ENCODE peak calls at places on chromosome 14, in four cellular contexts. One of them, this sample, is unnamed.

GRCh38 chr14:33880330-33880729 is 70.5 kb downstream of the EGLN3 start:
- DNase-seq in Caco-2: no peak
- DNase-seq in lung: no peak
- DNase-seq in fibroblast of pulmonary artery: no peak
- DNase-seq in this sample: no peak

GRCh38 chr14:92589213-92589852 is 75.8 kb downstream of the RIN3 start:
- DNase-seq in Caco-2: no peak
- DNase-seq in lung: no peak
- DNase-seq in fibroblast of pulmonary artery: peak
- DNase-seq in this sample: no peak

GRCh38 chr14:44846232-44846824 is 115.4 kb downstream of the KLHL28 start:
- DNase-seq in Caco-2: no peak
- DNase-seq in lung: no peak
- DNase-seq in fibroblast of pulmonary artery: peak
- DNase-seq in this sample: no peak

GRCh38 chr14:45135181-45135580 is 549 bp upstream of the FANCM start:
- DNase-seq in Caco-2: no peak
- DNase-seq in lung: no peak
- DNase-seq in fibroblast of pulmonary artery: peak
- DNase-seq in this sample: no peak

GRCh38 chr14:105908481-105908911 is 382.1 kb downstream of the TMEM121 start:
- DNase-seq in Caco-2: no peak
- DNase-seq in lung: no peak
- DNase-seq in fibroblast of pulmonary artery: no peak
- DNase-seq in this sample: peak

GRCh38 chr14:69090187-69090789 is 62.6 kb downstream of the DCAF5 start:
- DNase-seq in Caco-2: peak
- DNase-seq in lung: no peak
- DNase-seq in fibroblast of pulmonary artery: peak
- DNase-seq in this sample: peak

GRCh38 chr14:90726656-90727055 is 89.6 kb downstream of the TTC7B start:
- DNase-seq in Caco-2: peak
- DNase-seq in lung: peak
- DNase-seq in fibroblast of pulmonary artery: peak
- DNase-seq in this sample: no peak

GRCh38 chr14:54322241-54322640 is 74.6 kb upstream of the CDKN3 start:
- DNase-seq in Caco-2: no peak
- DNase-seq in lung: no peak
- DNase-seq in fibroblast of pulmonary artery: no peak
- DNase-seq in this sample: no peak

GRCh38 chr14:74414380-74414779 is 11.6 kb downstream of the SYNDIG1L start:
- DNase-seq in Caco-2: no peak
- DNase-seq in lung: no peak
- DNase-seq in fibroblast of pulmonary artery: no peak
- DNase-seq in this sample: no peak

GRCh38 chr14:50677527-50678063 is 9.5 kb upstream of the SAV1 start:
- DNase-seq in Caco-2: no peak
- DNase-seq in lung: no peak
- DNase-seq in fibroblast of pulmonary artery: peak
- DNase-seq in this sample: no peak

GRCh38 chr14:95157987-95158712 is 821 bp upstream of the DICER1 start:
- DNase-seq in Caco-2: no peak
- DNase-seq in lung: no peak
- DNase-seq in fibroblast of pulmonary artery: no peak
- DNase-seq in this sample: no peak
- TF ChIP-seq CTCF in Caco-2: no peak
- TF ChIP-seq CTCF in lung: no peak
- TF ChIP-seq CTCF in fibroblast of pulmonary artery: no peak
- TF ChIP-seq CTCF in this sample: no peak

GRCh38 chr14:23366163-23366921 is 1.4 kb upstream of the EFS start:
- DNase-seq in Caco-2: no peak
- DNase-seq in lung: peak
- DNase-seq in fibroblast of pulmonary artery: peak
- DNase-seq in this sample: peak
- TF ChIP-seq CTCF in Caco-2: no peak
- TF ChIP-seq CTCF in lung: no peak
- TF ChIP-seq CTCF in fibroblast of pulmonary artery: no peak
- TF ChIP-seq CTCF in this sample: no peak

DNA sequence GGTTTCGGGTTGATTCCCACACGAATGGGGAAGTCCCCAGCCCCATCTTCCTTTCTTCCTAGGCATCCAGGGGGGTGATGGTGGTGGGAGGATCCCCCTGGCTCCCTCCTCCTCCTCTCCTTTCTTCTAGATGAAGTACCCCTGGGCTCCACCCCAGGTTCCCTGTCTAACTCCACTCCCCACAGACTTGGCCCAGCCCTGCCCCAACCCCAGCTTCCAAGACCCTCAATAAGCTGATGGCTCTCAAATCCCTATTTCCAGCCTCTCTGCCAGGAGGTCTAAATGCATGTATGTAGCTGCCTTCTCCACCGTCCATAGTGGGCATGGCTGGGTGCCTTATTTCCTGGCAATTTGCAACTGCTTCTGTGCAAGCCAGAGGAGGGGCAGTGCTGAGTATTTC is 383.7 kb downstream of the BCL11B start:
- DNase-seq in Caco-2: no peak
- DNase-seq in lung: no peak
- DNase-seq in fibroblast of pulmonary artery: no peak
- DNase-seq in this sample: no peak
- TF ChIP-seq CTCF in Caco-2: no peak
- TF ChIP-seq CTCF in lung: no peak
- TF ChIP-seq CTCF in fibroblast of pulmonary artery: no peak
- TF ChIP-seq CTCF in this sample: no peak

DNA sequence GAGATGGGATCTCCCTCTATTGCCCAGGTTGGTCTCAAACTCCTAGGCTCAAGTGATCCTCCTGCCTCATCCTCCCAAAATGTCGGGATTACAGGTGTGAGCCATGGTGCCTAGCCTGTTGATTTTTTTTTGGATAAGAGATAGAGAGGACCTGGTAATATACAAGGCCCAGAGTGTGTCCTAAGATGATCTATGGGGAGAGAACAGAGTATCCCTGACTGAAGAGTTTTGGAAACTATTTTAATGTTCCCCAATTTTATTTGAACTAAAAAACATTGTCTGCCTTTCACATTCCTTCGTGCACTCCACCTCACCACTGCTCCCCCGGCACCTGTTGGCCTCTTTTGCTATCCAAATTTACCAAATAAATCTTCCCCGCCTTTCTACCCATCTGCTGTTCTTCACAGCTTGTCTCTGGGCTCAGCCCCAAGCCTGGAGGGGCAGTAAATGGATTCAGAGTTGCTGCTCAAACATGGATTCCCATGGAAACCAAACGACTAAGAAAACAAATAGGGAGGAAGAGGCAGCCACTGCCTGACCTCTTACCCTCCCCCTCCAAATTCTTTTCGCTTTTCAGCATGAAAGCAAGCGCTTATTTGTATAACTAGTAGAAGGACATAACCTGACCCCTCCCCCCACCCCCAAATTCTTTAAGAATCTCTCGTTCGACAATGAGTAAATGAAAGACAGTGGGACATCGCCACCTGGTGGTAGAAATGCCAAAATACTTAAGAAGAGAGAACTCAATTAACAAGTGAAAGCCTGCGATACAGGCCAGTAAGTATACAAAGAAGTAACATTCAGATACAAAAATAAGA is 22.6 kb downstream of the OR10G3 start:
- DNase-seq in Caco-2: peak
- DNase-seq in lung: peak
- DNase-seq in fibroblast of pulmonary artery: peak
- DNase-seq in this sample: peak
- TF ChIP-seq CTCF in Caco-2: peak
- TF ChIP-seq CTCF in lung: peak
- TF ChIP-seq CTCF in fibroblast of pulmonary artery: peak
- TF ChIP-seq CTCF in this sample: peak

DNA sequence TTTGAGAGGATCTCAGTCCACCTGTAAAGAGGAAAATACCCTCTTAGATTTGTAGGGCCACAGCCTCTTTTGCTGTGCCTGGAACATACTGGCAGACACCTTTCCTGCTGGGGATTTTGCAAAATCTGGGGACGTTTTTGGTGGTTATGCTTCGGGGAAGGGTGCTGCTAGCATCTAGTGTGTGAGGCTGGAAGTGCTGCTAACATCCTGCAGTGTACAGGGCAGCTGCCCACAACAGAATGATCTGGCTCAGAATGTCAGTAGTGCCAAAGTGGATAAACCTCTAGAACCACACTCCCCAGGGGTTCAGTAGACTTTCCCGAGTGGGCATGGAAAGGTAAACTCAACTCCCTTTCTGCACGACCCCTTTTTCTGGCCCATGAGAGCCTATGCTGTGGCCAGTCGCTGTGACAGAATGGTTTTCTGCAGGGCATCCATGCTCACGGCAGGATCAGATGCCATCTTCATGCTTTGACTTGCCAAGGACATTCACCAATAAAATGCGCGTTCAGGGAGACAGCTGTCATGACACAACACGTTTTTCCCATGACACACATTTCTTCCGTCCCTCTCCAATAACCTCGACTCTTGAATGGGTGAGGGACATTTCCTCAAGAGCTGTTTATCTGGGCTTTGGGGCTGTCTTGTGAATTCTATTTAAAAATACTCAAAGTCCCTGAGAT is 240.9 kb downstream of the RGS6 start:
- DNase-seq in Caco-2: no peak
- DNase-seq in lung: no peak
- DNase-seq in fibroblast of pulmonary artery: no peak
- DNase-seq in this sample: no peak
- TF ChIP-seq CTCF in Caco-2: no peak
- TF ChIP-seq CTCF in lung: no peak
- TF ChIP-seq CTCF in fibroblast of pulmonary artery: no peak
- TF ChIP-seq CTCF in this sample: no peak

GRCh38 chr14:77025744-77026165 is 2.8 kb downstream of the IRF2BPL start:
- DNase-seq in Caco-2: no peak
- DNase-seq in lung: no peak
- DNase-seq in fibroblast of pulmonary artery: no peak
- DNase-seq in this sample: no peak

GRCh38 chr14:77026930-77027537 is 1.5 kb downstream of the IRF2BPL start:
- DNase-seq in Caco-2: no peak
- DNase-seq in lung: no peak
- DNase-seq in fibroblast of pulmonary artery: peak
- DNase-seq in this sample: peak

GRCh38 chr14:77028384-77029246 is at the start of gene IRF2BPL:
- DNase-seq in Caco-2: peak
- DNase-seq in lung: peak
- DNase-seq in fibroblast of pulmonary artery: peak
- DNase-seq in this sample: peak

GRCh38 chr14:77026166-77026929 is 2.2 kb downstream of the IRF2BPL start:
- DNase-seq in Caco-2: no peak
- DNase-seq in lung: no peak
- DNase-seq in fibroblast of pulmonary artery: peak
- DNase-seq in this sample: no peak

DNA sequence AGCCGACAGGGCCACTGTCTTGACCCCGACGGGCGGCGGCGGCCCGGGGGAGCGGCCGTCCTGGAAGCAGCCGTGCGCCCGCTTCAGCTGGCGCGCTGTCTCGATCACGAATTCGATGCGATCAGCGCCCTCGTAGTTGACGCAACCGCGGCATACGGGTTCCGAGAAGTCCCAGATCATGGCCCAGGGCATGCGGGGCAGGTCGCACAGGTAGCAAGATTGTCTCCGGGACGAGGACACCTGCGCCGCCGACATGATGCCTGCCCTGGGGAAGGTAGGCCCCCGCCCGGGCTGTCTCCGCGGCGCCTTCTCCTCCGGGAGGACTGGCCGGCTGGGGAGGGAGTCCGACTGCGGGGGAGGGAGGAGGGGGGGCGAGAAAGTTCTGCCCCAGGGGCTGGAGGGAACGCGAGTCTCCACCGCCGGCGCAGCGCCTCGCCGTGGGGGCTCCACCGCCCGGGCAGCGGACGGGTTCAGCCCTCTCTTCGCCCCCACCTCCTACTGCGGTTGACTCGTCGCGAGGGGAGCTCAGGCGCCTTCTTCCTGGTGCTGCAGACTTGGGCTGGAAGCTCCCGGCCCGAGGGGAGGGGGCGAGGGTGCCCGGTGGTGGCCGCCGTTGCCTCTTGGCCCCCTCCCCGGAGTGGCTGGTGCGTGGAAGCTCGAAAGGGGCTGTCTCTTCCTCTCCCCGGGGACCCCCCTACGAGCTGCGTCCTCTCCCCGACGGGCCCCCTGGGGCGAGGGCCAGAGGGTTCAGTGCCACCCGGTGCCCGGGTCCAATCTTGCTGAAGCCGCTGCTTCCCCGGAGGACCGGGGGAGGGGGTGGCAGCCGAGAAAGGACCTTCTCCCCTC is 747 bp downstream of the IRF2BPL start:
- DNase-seq in Caco-2: peak
- DNase-seq in lung: peak
- DNase-seq in fibroblast of pulmonary artery: peak
- DNase-seq in this sample: peak
- TF ChIP-seq CTCF in Caco-2: no peak
- TF ChIP-seq CTCF in lung: no peak
- TF ChIP-seq CTCF in fibroblast of pulmonary artery: peak
- TF ChIP-seq CTCF in this sample: no peak

DNA sequence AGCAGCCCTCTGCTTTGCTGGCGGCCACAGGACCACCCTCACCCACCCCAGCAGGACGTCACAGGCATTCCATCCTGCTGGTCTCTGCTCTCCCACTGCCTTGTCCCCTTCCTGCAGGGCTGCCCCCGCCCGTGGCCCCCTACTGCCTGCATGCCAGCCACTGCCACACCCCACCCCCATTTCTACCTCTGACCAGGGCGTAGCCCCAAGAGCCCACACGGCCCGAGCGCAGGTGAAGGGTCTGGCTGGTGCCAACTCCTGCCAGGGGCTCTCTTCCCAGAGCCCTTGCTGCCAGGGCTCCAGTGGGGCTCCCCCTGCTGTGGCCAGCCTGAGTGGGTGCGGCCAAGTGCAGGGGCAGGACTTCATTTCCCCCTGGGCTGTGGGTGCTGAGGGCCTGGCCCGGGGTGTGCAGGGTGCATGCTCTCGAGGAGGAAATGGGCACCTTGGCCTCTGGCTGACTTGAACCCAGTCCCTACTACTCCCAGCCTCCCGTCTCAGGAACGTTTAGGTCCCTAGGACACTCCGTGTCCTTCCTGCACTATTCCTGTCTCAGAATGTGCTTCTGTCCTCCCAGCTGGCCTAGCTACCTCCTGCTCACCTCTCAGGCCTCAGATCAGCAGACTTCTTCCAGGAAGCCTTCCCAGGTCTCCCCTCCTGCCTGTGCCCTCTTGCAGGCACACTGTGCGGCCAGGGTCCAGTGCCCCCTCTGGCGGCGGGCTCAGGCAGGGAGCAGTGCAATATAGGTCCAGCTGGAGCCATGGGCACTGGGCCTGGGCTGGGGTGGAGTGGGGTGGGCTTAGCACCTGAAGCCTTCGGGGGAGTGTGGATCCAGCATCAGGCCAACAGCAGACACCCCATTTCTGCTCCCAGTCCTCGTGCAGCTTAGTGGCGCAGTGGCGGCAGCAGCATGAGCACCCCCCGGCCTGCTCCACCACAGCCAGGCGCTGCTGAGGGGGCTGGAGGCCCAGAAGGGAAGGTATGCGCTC is 1.4 kb downstream of the LBHD2 start:
- DNase-seq in Caco-2: no peak
- DNase-seq in lung: no peak
- DNase-seq in fibroblast of pulmonary artery: no peak
- DNase-seq in this sample: no peak
- TF ChIP-seq CTCF in Caco-2: no peak
- TF ChIP-seq CTCF in lung: no peak
- TF ChIP-seq CTCF in fibroblast of pulmonary artery: peak
- TF ChIP-seq CTCF in this sample: no peak

GRCh38 chr14:63045612-63046320 is 508 bp upstream of the KCNH5 start:
- DNase-seq in Caco-2: no peak
- DNase-seq in lung: no peak
- DNase-seq in fibroblast of pulmonary artery: peak
- DNase-seq in this sample: peak
- TF ChIP-seq CTCF in Caco-2: no peak
- TF ChIP-seq CTCF in lung: no peak
- TF ChIP-seq CTCF in fibroblast of pulmonary artery: no peak
- TF ChIP-seq CTCF in this sample: no peak

GRCh38 chr14:101823511-101824120 is 62.1 kb downstream of the PPP2R5C start:
- DNase-seq in Caco-2: no peak
- DNase-seq in lung: no peak
- DNase-seq in fibroblast of pulmonary artery: no peak
- DNase-seq in this sample: no peak
- TF ChIP-seq CTCF in Caco-2: no peak
- TF ChIP-seq CTCF in lung: no peak
- TF ChIP-seq CTCF in fibroblast of pulmonary artery: no peak
- TF ChIP-seq CTCF in this sample: no peak

This sample was measured in pancreas.